ENCODE peak calls at places on chromosome 3, in four cellular contexts. B is HEK293T, F is K562, C is HepG2. V is an unnamed sample.

GRCh38 chr3:50453907-50454306 is 49.5 kb downstream of the CACNA2D2 start:
- DNase-seq in B (no peak), C (no peak), F (peak; percentile 46), V (peak; percentile 30)

GRCh38 chr3:133979553-133979952 is 50.2 kb downstream of the SLCO2A1 start:
- DNase-seq in B (no peak), F (no peak), C (no peak), V (no peak)

GRCh38 chr3:23915537-23916108 is 1.2 kb downstream of the NKIRAS1 start:
- DNase-seq in B (peak; percentile 19), C (peak; percentile 45), F (no peak), V (no peak)

GRCh38 chr3:166071-166470 is 30.5 kb upstream of the CHL1 start:
- DNase-seq in B (no peak), F (no peak), C (no peak), V (no peak)

GRCh38 chr3:102741105-102741504 is 306.3 kb downstream of the ZPLD1 start:
- DNase-seq in C (no peak), F (no peak), B (peak; percentile 9), V (peak; percentile 24)

GRCh38 chr3:197353867-197354180 is 55.4 kb upstream of the DLG1 start:
- DNase-seq in C (no peak), F (no peak), B (no peak), V (no peak)

GRCh38 chr3:188510366-188510765 is 356.4 kb downstream of the LPP start:
- DNase-seq in B (no peak), F (no peak), C (no peak), V (no peak)

GRCh38 chr3:194676471-194676870 is 4.5 kb upstream of the LSG1 start:
- DNase-seq in B (no peak), F (no peak), C (no peak), V (no peak)

GRCh38 chr3:69288161-69288895 is 97.6 kb downstream of the FRMD4B start:
- DNase-seq in B (no peak), F (no peak), C (no peak), V (peak; percentile 75)

GRCh38 chr3:37608061-37608702 is 253.5 kb upstream of the CTDSPL start:
- DNase-seq in F (no peak), C (peak; percentile 43), B (no peak), V (no peak)

GRCh38 chr3:167406876-167407492 is 26.9 kb upstream of the ZBBX start:
- DNase-seq in B (peak; percentile 59), C (peak; percentile 56), F (no peak), V (peak; percentile 41)

GRCh38 chr3:15601399-15602145 is at the start of the genes BTD and HACL1:
- DNase-seq in B (peak; percentile 92), F (peak; percentile 97), C (peak; percentile 99), V (peak; percentile 98)

GRCh38 chr3:147422226-147422933 is 13.2 kb downstream of the ZIC1 start:
- DNase-seq in C (no peak), F (no peak), B (no peak), V (no peak)

GRCh38 chr3:52979190-52979983 is 66.5 kb downstream of the SFMBT1 start:
- DNase-seq in F (no peak), C (no peak), B (no peak), V (no peak)
- TF ChIP-seq ELF4 in F (no peak), C (no peak), B (no peak), V (no peak)

DNA sequence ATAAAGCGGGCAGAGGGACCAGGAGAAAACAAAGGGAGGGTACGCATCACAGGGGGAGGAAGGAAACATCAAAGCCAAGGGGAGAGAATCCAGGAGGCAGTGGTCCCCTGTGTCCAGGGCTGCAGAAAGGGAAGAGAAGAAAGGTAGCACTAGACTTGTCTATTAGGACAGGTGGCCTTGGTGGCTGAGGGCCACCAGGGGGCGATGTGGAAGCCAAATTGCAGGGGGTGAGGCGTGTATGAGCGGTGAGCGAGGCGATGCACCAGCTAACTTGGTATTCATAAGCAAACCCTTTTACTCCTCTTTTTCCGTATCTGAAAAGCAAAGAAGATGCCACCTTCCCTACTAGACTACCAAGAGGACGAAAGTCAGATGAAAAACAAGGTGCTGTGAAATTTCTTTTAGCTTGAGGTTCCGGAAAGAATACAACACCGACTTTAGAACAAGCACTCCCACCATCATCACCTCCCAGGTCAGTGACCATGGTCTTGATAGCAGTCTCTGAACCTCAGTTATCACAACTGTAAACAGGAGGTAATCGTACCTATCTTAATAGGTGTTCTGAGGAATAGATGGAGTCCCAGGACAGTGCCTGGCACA is 654.4 kb upstream of the ADAMTS9 start:
- DNase-seq in B (peak; percentile 74), F (peak; percentile 62), C (peak; percentile 35), V (peak; percentile 87)
- TF ChIP-seq ELF4 in B (no peak), F (no peak), C (no peak), V (no peak)

GRCh38 chr3:116927918-116928317 is 218.3 kb downstream of the TUSC7 start:
- DNase-seq in B (no peak), C (no peak), F (no peak), V (peak; percentile 19)
- TF ChIP-seq ELF4 in B (no peak), C (no peak), F (no peak), V (no peak)

GRCh38 chr3:125212096-125212508 is 446 bp downstream of the SLC12A8 start:
- DNase-seq in B (no peak), F (no peak), C (no peak), V (peak; percentile 57)
- TF ChIP-seq ELF4 in B (no peak), F (no peak), C (no peak), V (no peak)

GRCh38 chr3:119428538-119428937 is 34.9 kb downstream of the TMEM39A start:
- DNase-seq in F (peak; percentile 16), C (peak; percentile 20), B (no peak), V (peak; percentile 39)
- TF ChIP-seq ELF4 in F (no peak), C (no peak), B (no peak), V (no peak)

DNA sequence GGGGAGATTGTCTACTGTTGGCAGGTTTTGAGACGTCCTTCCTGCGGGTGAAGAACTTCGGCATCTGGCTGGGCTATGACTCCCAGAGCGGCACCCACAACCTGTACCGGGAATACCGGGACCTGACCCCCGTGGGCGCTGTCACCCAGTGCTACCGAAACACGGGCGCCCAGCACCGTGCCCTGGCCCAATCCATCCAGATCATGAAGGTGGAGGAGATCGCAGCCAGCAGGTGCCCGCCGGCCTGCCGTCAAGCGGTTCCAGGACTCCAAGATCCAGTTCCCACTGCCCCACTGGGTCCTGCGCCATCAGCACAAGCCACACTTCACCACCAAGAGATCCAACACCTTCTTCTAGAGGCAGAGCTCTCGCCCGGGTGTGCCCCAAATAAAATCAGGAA is 194.9 kb upstream of the EPHA6 start:
- DNase-seq in C (no peak), B (no peak), F (no peak), V (no peak)
- TF ChIP-seq ELF4 in C (no peak), B (no peak), F (no peak), V (no peak)

DNA sequence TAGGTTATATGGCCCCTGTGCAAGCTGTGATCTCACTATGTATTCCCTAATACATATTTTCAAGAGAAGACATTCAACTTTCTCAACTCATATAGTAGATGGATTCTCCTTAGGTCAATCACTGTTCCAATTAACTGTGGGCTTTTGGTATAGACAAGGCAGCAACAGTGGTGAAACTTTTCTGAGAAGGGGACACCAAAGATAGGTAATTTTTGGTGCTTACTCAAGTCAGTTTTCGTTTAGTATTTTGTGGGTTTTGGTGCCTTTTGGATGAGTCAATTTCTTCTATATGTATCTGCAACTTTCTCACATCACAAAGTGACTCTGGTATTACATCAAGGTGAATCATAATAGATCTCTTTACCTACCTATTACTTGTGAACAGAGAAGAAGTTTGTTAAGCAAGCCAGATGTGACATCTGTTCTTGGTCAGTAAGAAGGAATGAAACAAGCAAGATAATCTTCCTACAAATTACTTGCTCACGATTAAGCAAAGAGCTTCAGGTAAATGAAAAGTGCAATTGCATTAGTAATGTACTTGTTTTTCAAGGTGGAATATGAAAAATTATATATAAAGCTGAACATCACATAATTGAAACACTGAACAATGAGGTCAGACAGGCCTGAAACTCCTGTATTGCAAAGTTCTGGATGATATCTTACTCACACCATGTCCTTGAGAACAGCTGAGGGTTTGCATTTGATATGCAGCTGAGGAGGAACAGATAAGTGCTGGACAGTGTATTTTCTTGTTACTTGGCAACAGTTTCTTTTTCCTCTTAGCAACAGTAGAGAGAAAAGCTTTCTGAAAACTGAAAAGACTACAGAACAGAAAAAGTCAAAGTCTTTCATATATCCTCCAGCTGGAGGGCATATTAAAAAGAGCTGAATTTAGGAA is 732.5 kb upstream of the DPPA4 start:
- DNase-seq in B (no peak), C (no peak), F (no peak), V (no peak)
- TF ChIP-seq ELF4 in B (no peak), C (no peak), F (no peak), V (no peak)